ENCODE peak calls at places on chromosomes 1 and 21, in four cellular contexts. One of them, this sample, is unnamed.

GRCh38 chr1:175920401-175920800 is 177.0 kb upstream of the TNR start:
- DNase-seq in COLO829: no peak
- DNase-seq in CD8-positive, alpha-beta memory T cell: no peak
- DNase-seq in stimulated activated CD4-positive, alpha-beta T cell treated with anti-CD3 and anti-CD28 coated beads, Interleukin-2, amount 100 ng/mL, for 24 hours: no peak
- DNase-seq in this sample: no peak

GRCh38 chr21:16004121-16004520 is 274.3 kb downstream of the USP25 start:
- DNase-seq in COLO829: no peak
- DNase-seq in CD8-positive, alpha-beta memory T cell: no peak
- DNase-seq in stimulated activated CD4-positive, alpha-beta T cell treated with anti-CD3 and anti-CD28 coated beads, Interleukin-2, amount 100 ng/mL, for 24 hours: no peak
- DNase-seq in this sample: no peak

GRCh38 chr21:31310750-31311149 is 33.3 kb downstream of the TIAM1 start:
- DNase-seq in COLO829: no peak
- DNase-seq in stimulated activated CD4-positive, alpha-beta T cell treated with anti-CD3 and anti-CD28 coated beads, Interleukin-2, amount 100 ng/mL, for 24 hours: no peak
- DNase-seq in CD8-positive, alpha-beta memory T cell: no peak
- DNase-seq in this sample: no peak

GRCh38 chr1:67869233-67869632 is 36.0 kb upstream of the GNG12 start:
- DNase-seq in stimulated activated CD4-positive, alpha-beta T cell treated with anti-CD3 and anti-CD28 coated beads, Interleukin-2, amount 100 ng/mL, for 24 hours: no peak
- DNase-seq in COLO829: no peak
- DNase-seq in CD8-positive, alpha-beta memory T cell: no peak
- DNase-seq in this sample: no peak

GRCh38 chr1:27365372-27366112 is 1.2 kb downstream of the MAP3K6 start:
- DNase-seq in stimulated activated CD4-positive, alpha-beta T cell treated with anti-CD3 and anti-CD28 coated beads, Interleukin-2, amount 100 ng/mL, for 24 hours: peak; percentile 79
- DNase-seq in COLO829: peak; percentile 87
- DNase-seq in CD8-positive, alpha-beta memory T cell: peak; percentile 63
- DNase-seq in this sample: peak; percentile 54

GRCh38 chr1:24743404-24744211 is 1.6 kb upstream of the CLIC4 start:
- DNase-seq in CD8-positive, alpha-beta memory T cell: no peak
- DNase-seq in stimulated activated CD4-positive, alpha-beta T cell treated with anti-CD3 and anti-CD28 coated beads, Interleukin-2, amount 100 ng/mL, for 24 hours: no peak
- DNase-seq in COLO829: peak; percentile 50
- DNase-seq in this sample: no peak

GRCh38 chr1:109208847-109209463 is 4.8 kb upstream of the SARS1 start:
- DNase-seq in COLO829: no peak
- DNase-seq in stimulated activated CD4-positive, alpha-beta T cell treated with anti-CD3 and anti-CD28 coated beads, Interleukin-2, amount 100 ng/mL, for 24 hours: no peak
- DNase-seq in CD8-positive, alpha-beta memory T cell: no peak
- DNase-seq in this sample: no peak

GRCh38 chr1:205407970-205408369 is 13.9 kb downstream of the LEMD1 start:
- DNase-seq in COLO829: no peak
- DNase-seq in CD8-positive, alpha-beta memory T cell: no peak
- DNase-seq in stimulated activated CD4-positive, alpha-beta T cell treated with anti-CD3 and anti-CD28 coated beads, Interleukin-2, amount 100 ng/mL, for 24 hours: no peak
- DNase-seq in this sample: no peak

GRCh38 chr1:241612533-241613505 is 27.4 kb downstream of the CHML start:
- DNase-seq in COLO829: peak; percentile 27
- DNase-seq in stimulated activated CD4-positive, alpha-beta T cell treated with anti-CD3 and anti-CD28 coated beads, Interleukin-2, amount 100 ng/mL, for 24 hours: no peak
- DNase-seq in CD8-positive, alpha-beta memory T cell: no peak
- DNase-seq in this sample: no peak

GRCh38 chr1:8284167-8284566 is 33.7 kb upstream of the SLC45A1 start:
- DNase-seq in stimulated activated CD4-positive, alpha-beta T cell treated with anti-CD3 and anti-CD28 coated beads, Interleukin-2, amount 100 ng/mL, for 24 hours: no peak
- DNase-seq in CD8-positive, alpha-beta memory T cell: no peak
- DNase-seq in COLO829: no peak
- DNase-seq in this sample: no peak

GRCh38 chr1:229972600-229973296 is 94.3 kb upstream of the GALNT2 start:
- DNase-seq in stimulated activated CD4-positive, alpha-beta T cell treated with anti-CD3 and anti-CD28 coated beads, Interleukin-2, amount 100 ng/mL, for 24 hours: no peak
- DNase-seq in CD8-positive, alpha-beta memory T cell: no peak
- DNase-seq in COLO829: no peak
- DNase-seq in this sample: no peak

GRCh38 chr21:28719731-28720130 is 272.9 kb downstream of the LTN1 start:
- DNase-seq in CD8-positive, alpha-beta memory T cell: no peak
- DNase-seq in stimulated activated CD4-positive, alpha-beta T cell treated with anti-CD3 and anti-CD28 coated beads, Interleukin-2, amount 100 ng/mL, for 24 hours: no peak
- DNase-seq in COLO829: no peak
- DNase-seq in this sample: no peak

GRCh38 chr21:33069645-33069993 is 322 bp upstream of the OLIG1 start:
- DNase-seq in COLO829: no peak
- DNase-seq in CD8-positive, alpha-beta memory T cell: no peak
- DNase-seq in stimulated activated CD4-positive, alpha-beta T cell treated with anti-CD3 and anti-CD28 coated beads, Interleukin-2, amount 100 ng/mL, for 24 hours: no peak
- DNase-seq in this sample: no peak

This sample was measured in effector memory CD8-positive, alpha-beta T cell.